ENCODE peak calls at places on chromosomes 4 and X, in four cellular contexts. L, Y, B and W are unnamed samples.

GRCh38 chrX:153925739-153926593 is at the start of gene ARHGAP4:
- DNase-seq in L (no peak), Y (no peak), B (no peak), W (peak; percentile 39)

GRCh38 chr4:90127706-90128345 is 632 bp downstream of the CCSER1 start:
- DNase-seq in L (no peak), Y (peak; percentile 54), B (peak; percentile 8), W (no peak)

GRCh38 chr4:108336076-108336475 is 167.3 kb upstream of the LEF1 start:
- DNase-seq in L (no peak), Y (peak; percentile 69), B (peak; percentile 74), W (no peak)

GRCh38 chr4:2186865-2187172 is 55.1 kb downstream of the HAUS3 start:
- DNase-seq in L (no peak), Y (no peak), B (no peak), W (no peak)

GRCh38 chr4:1337376-1337831 is 9.6 kb upstream of the UVSSA start:
- DNase-seq in L (no peak), Y (no peak), B (no peak), W (no peak)

GRCh38 chrX:111662314-111662713 is 18.7 kb upstream of the ALG13 start:
- DNase-seq in L (no peak), Y (no peak), B (no peak), W (no peak)

GRCh38 chr4:173522160-173522873 is 7.7 kb downstream of the HAND2 start:
- DNase-seq in L (peak; percentile 76), Y (peak; percentile 53), B (peak; percentile 95), W (peak; percentile 67)

GRCh38 chr4:6011686-6012085 is 6.5 kb downstream of the C4orf50 start:
- DNase-seq in L (no peak), Y (no peak), B (no peak), W (no peak)

GRCh38 chr4:174334628-174335027 is 50.9 kb downstream of the CEP44 start:
- DNase-seq in L (no peak), Y (no peak), B (no peak), W (no peak)

GRCh38 chr4:92864176-92864575 is 560.4 kb downstream of the GRID2 start:
- DNase-seq in L (no peak), Y (no peak), B (no peak), W (no peak)

GRCh38 chr4:82201805-82202636 is 171.8 kb downstream of the HNRNPD start:
- DNase-seq in L (peak; percentile 71), Y (peak; percentile 79), B (peak; percentile 50), W (peak; percentile 60)

GRCh38 chr4:169492436-169493163 is 119.8 kb downstream of the NEK1 start:
- DNase-seq in L (peak; percentile 68), Y (peak; percentile 70), B (peak; percentile 52), W (peak; percentile 47)

GRCh38 chrX:116009871-116010710 is 160.5 kb upstream of the AGTR2 start:
- DNase-seq in L (no peak), Y (no peak), B (no peak), W (peak; percentile 56)

GRCh38 chrX:53188763-53189162 is 36.2 kb downstream of the KDM5C start:
- DNase-seq in L (no peak), Y (no peak), B (no peak), W (no peak)

GRCh38 chr4:52824603-52825310 is 37.4 kb upstream of the RASL11B start:
- DNase-seq in L (no peak), Y (no peak), B (peak; percentile 84), W (peak; percentile 21)

GRCh38 chr4:26804451-26804850 is 56.2 kb upstream of the STIM2 start:
- DNase-seq in L (no peak), Y (no peak), B (no peak), W (peak; percentile 27)

GRCh38 chrX:152989292-152989658 is 4.6 kb downstream of the PNMA5 start:
- DNase-seq in L (no peak), Y (no peak), B (no peak), W (no peak)

GRCh38 chr4:161496-162284 is 37.4 kb downstream of the ZNF718 start:
- DNase-seq in L (no peak), Y (no peak), B (peak; percentile 4), W (no peak)

GRCh38 chr4:92809381-92809780 is 505.6 kb downstream of the GRID2 start:
- DNase-seq in L (no peak), Y (no peak), B (no peak), W (no peak)

GRCh38 chr4:24966076-24966475 is 53.2 kb upstream of the CCDC149 start:
- DNase-seq in L (peak; percentile 23), Y (no peak), B (no peak), W (peak; percentile 15)

GRCh38 chr4:40241936-40242590 is 45.2 kb downstream of the RHOH start:
- DNase-seq in L (no peak), Y (peak; percentile 72), B (no peak), W (no peak)

GRCh38 chr4:55358668-55359067 is 12.6 kb downstream of the SRD5A3 start:
- DNase-seq in L (no peak), Y (peak; percentile 29), B (peak; percentile 65), W (no peak)

GRCh38 chr4:30330894-30331652 is 389.1 kb upstream of the PCDH7 start:
- DNase-seq in L (no peak), Y (no peak), B (no peak), W (peak; percentile 26)

GRCh38 chr4:185811509-185812364 is at the start of gene SORBS2:
- DNase-seq in L (no peak), Y (peak; percentile 15), B (peak; percentile 41), W (no peak)

GRCh38 chr4:74092957-74093356 is 6.0 kb downstream of the CXCL2 start:
- DNase-seq in L (no peak), Y (peak; percentile 61), B (no peak), W (no peak)

GRCh38 chr4:159175989-159176375 is 73.1 kb downstream of the RAPGEF2 start:
- DNase-seq in L (no peak), Y (no peak), B (no peak), W (no peak)

GRCh38 chr4:121950680-121951569 is 935 bp downstream of the TRPC3 start:
- DNase-seq in L (peak; percentile 76), Y (peak; percentile 16), B (peak; percentile 51), W (peak; percentile 56)

GRCh38 chr4:17557880-17558279 is 19.1 kb upstream of the LAP3 start:
- DNase-seq in L (no peak), Y (no peak), B (no peak), W (no peak)

GRCh38 chr4:7435411-7436095 is 823 bp upstream of the PSAPL1 start:
- DNase-seq in L (no peak), Y (peak; percentile 59), B (no peak), W (no peak)

GRCh38 chr4:8117278-8117682 is 41.3 kb downstream of the ABLIM2 start:
- DNase-seq in L (peak; percentile 81), Y (peak; percentile 16), B (peak; percentile 25), W (peak; percentile 93)

GRCh38 chr4:121096629-121097028 is 24.3 kb upstream of the NDNF start:
- DNase-seq in L (no peak), Y (peak; percentile 68), B (peak; percentile 47), W (no peak)

GRCh38 chr4:100657187-100657586 is 139.4 kb upstream of the EMCN start:
- DNase-seq in L (no peak), Y (no peak), B (no peak), W (no peak)

GRCh38 chr4:3847211-3847940 is 81.2 kb downstream of the ADRA2C start:
- DNase-seq in L (no peak), Y (no peak), B (no peak), W (no peak)

GRCh38 chr4:182776376-182777058 is 140.7 kb downstream of the DCTD start:
- DNase-seq in L (no peak), Y (no peak), B (no peak), W (no peak)

GRCh38 chr4:73103799-73104503 is 34.4 kb upstream of the COX18 start:
- DNase-seq in L (no peak), Y (no peak), B (peak; percentile 41), W (no peak)

DNA sequence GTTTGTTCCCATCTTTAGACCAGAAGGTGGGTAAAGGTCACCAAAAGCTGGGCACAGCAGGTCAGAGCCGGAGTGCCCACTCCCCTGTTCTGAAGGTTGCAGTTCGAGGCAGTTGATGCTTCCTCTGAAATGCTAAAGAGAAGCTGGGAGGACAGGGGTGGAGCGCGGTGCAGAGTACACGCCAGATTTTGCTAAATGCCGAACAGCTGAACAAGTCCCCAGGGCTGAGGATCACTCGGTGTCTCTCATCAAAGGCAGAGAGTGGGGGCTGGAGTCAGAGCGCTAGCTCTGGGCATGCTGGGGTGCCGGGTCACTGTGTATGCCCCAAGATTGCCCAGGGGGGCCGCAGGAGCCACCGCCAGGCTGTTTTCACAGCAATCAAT is 197.0 kb downstream of the BCOR start:
- DNase-seq in L (no peak), Y (no peak), B (no peak), W (no peak)
- H2BK12ac ChIP-seq in L (no peak overlapping the region), Y (peak overlapping the region; percentile 56), B (no peak overlapping the region), W (no peak overlapping the region)

GRCh38 chrX:1596676-1597344 is 5.4 kb downstream of the AKAP17A start:
- DNase-seq in L (peak; percentile 24), Y (no peak), B (no peak), W (no peak)
- H3K79me1 ChIP-seq in L (peaks cover 20% of the 10 kb centered on the region), Y (peaks cover 4% of the 10 kb centered on the region), B (peaks cover 48% of the 10 kb centered on the region), W (peaks cover 14% of the 10 kb centered on the region)

GRCh38 chr4:138063581-138063980 is 178.6 kb downstream of the SLC7A11 start:
- DNase-seq in L (no peak), Y (no peak), B (no peak), W (no peak)
- H2BK12ac ChIP-seq in L (no peak overlapping the region), Y (no peak overlapping the region), B (no peak overlapping the region), W (no peak overlapping the region)

DNA sequence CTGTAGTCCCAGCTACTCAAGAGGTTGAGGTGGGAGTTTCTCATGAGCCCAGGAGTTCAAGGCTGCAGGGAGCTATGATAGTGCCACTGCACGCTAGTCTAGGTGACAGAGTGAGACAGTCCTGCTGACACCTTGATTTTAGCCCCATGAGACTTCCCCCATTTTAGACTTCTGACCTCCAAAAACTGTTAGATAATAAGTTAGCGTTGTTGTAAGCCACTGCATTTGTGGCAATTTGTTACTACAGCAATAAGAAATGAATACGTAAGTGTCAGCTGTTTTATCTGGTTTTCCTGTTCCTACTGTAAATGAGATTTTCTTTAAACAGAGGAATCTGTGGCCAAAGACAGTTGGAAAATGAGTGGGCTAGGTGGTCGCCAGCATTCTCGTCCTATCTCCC is 83.9 kb downstream of the ARHGAP10 start:
- DNase-seq in L (no peak), Y (no peak), B (no peak), W (no peak)
- H3K79me1 ChIP-seq in L (no peaks in the 10 kb centered on the region), Y (no peaks in the 10 kb centered on the region), B (peaks cover 48% of the 10 kb centered on the region), W (no peaks in the 10 kb centered on the region)

GRCh38 chrX:82466994-82467393 is 1041.1 kb upstream of the POU3F4 start:
- DNase-seq in L (no peak), Y (no peak), B (no peak), W (no peak)
- H2BK12ac ChIP-seq in L (no peak overlapping the region), Y (no peak overlapping the region), B (no peak overlapping the region), W (no peak overlapping the region)